ENCODE peak calls at places on chromosomes 7 and 10, in four cellular contexts. T is myocyte, U is Right ventricle myocardium superior, O is amniotic epithelial cell. X is an unnamed sample.

GRCh38 chr10:97673736-97674525 is 13.1 kb downstream of the AVPI1 start:
- DNase-seq in O (peak), T (peak), U (no peak), X (no peak)

GRCh38 chr10:132515811-132516726 is 21.5 kb upstream of the INPP5A start:
- DNase-seq in T (no peak), U (peak), O (no peak), X (no peak)

GRCh38 chr7:55464422-55464821 is 99.3 kb downstream of the LANCL2 start:
- DNase-seq in U (no peak), T (no peak), O (no peak), X (no peak)

GRCh38 chr10:27541728-27542285 is 37.7 kb downstream of the RAB18 start:
- DNase-seq in O (no peak), U (no peak), T (no peak), X (no peak)

GRCh38 chr7:20438248-20438647 is 107.5 kb downstream of the ITGB8 start:
- DNase-seq in U (no peak), T (no peak), O (peak), X (no peak)

GRCh38 chr10:49657606-49658005 is 21.8 kb upstream of the C10orf53 start:
- DNase-seq in T (no peak), U (no peak), O (no peak), X (no peak)

GRCh38 chr7:30977222-30977621 is 13.5 kb downstream of the GHRHR start:
- DNase-seq in U (no peak), T (no peak), O (no peak), X (no peak)

GRCh38 chr10:91380873-91381561 is 29.1 kb upstream of the HECTD2 start:
- DNase-seq in O (peak), T (no peak), U (no peak), X (no peak)

GRCh38 chr7:38211486-38211885 is 33.4 kb downstream of the STARD3NL start:
- DNase-seq in U (no peak), O (peak), T (no peak), X (no peak)

GRCh38 chr7:24378871-24379608 is 95.0 kb downstream of the NPY start:
- DNase-seq in O (peak), T (peak), U (no peak), X (no peak)

GRCh38 chr7:98105942-98106544 is 619 bp upstream of the LMTK2 start:
- DNase-seq in O (no peak), U (no peak), T (no peak), X (no peak)

GRCh38 chr10:54826994-54827560 is 26.0 kb upstream of the PCDH15 start:
- DNase-seq in O (no peak), T (no peak), U (no peak), X (no peak)

GRCh38 chr10:85259908-85260307 is 931.5 kb downstream of the CCSER2 start:
- DNase-seq in T (no peak), O (no peak), U (no peak), X (no peak)

GRCh38 chr10:43931308-43931930 is 282.7 kb upstream of the ZNF32 start:
- DNase-seq in O (peak), T (peak), U (no peak), X (no peak)

GRCh38 chr7:77458786-77459185 is 42.6 kb upstream of the GSAP start:
- DNase-seq in T (no peak), U (no peak), O (peak), X (no peak)

GRCh38 chr10:124605481-124605855 is 138.7 kb downstream of the FAM53B start:
- DNase-seq in O (no peak), U (no peak), T (no peak), X (no peak)

GRCh38 chr7:140646931-140647647 is 6.5 kb upstream of the DENND2A start:
- DNase-seq in U (no peak), O (peak), T (peak), X (no peak)

GRCh38 chr10:35517431-35518181 is 87.5 kb upstream of the GJD4 start:
- DNase-seq in T (no peak), O (peak), U (no peak), X (peak)

GRCh38 chr7:2012981-2013380 is 219.8 kb downstream of the MAD1L1 start:
- DNase-seq in O (no peak), T (peak), U (peak), X (no peak)

GRCh38 chr7:143248781-143249354 is 14.4 kb upstream of the GSTK1 start:
- DNase-seq in T (no peak), O (no peak), U (no peak), X (no peak)